ENCODE peak calls at places on chromosomes 6 and 20, in seven cellular contexts. One of them, this sample, is unnamed.
A peak's percentile ranks its signal among the peaks of the same experiment; 100 is the strongest.

GRCh38 chr6:53179961-53180651 is 31.5 kb upstream of the GCM1 start:
- DNase-seq in mesenchymal stem cell: no peak
- DNase-seq in H1: no peak
- DNase-seq in H9: no peak
- DNase-seq in trophoblast cell: no peak
- DNase-seq in IMR-90: peak; percentile 33
- DNase-seq in neuronal stem cell: no peak
- DNase-seq in this sample: no peak

GRCh38 chr6:157449610-157450009 is 68.6 kb downstream of the ZDHHC14 start:
- DNase-seq in IMR-90: peak; percentile 67
- DNase-seq in H9: no peak
- DNase-seq in H1: no peak
- DNase-seq in mesenchymal stem cell: no peak
- DNase-seq in neuronal stem cell: no peak
- DNase-seq in trophoblast cell: peak; percentile 60
- DNase-seq in this sample: no peak

GRCh38 chr6:38279945-38280588 is 359.7 kb downstream of the BTBD9 start:
- DNase-seq in mesenchymal stem cell: no peak
- DNase-seq in IMR-90: no peak
- DNase-seq in H9: no peak
- DNase-seq in trophoblast cell: no peak
- DNase-seq in H1: no peak
- DNase-seq in neuronal stem cell: no peak
- DNase-seq in this sample: peak; percentile 57

GRCh38 chr6:82989891-82990290 is 75.8 kb downstream of the UBE3D start:
- DNase-seq in IMR-90: no peak
- DNase-seq in H9: no peak
- DNase-seq in mesenchymal stem cell: no peak
- DNase-seq in neuronal stem cell: no peak
- DNase-seq in trophoblast cell: no peak
- DNase-seq in H1: no peak
- DNase-seq in this sample: no peak

GRCh38 chr20:63739129-63740069 is at the start of gene SLC2A4RG:
- DNase-seq in trophoblast cell: peak; percentile 68
- DNase-seq in H9: peak; percentile 68
- DNase-seq in mesenchymal stem cell: peak; percentile 74
- DNase-seq in H1: no peak
- DNase-seq in neuronal stem cell: peak; percentile 79
- DNase-seq in IMR-90: peak; percentile 62
- DNase-seq in this sample: peak; percentile 77

GRCh38 chr20:59448828-59449444 is 148.5 kb downstream of the EDN3 start:
- DNase-seq in trophoblast cell: peak; percentile 56
- DNase-seq in mesenchymal stem cell: no peak
- DNase-seq in IMR-90: no peak
- DNase-seq in neuronal stem cell: no peak
- DNase-seq in H1: no peak
- DNase-seq in H9: no peak
- DNase-seq in this sample: no peak

GRCh38 chr6:36195471-36196048 is 984 bp upstream of the BRPF3 start:
- DNase-seq in trophoblast cell: no peak
- DNase-seq in H1: no peak
- DNase-seq in H9: no peak
- DNase-seq in neuronal stem cell: no peak
- DNase-seq in mesenchymal stem cell: no peak
- DNase-seq in IMR-90: no peak
- DNase-seq in this sample: peak; percentile 3

GRCh38 chr6:92110390-92110789 is 1309.0 kb downstream of the EPHA7 start:
- DNase-seq in H1: no peak
- DNase-seq in neuronal stem cell: no peak
- DNase-seq in trophoblast cell: no peak
- DNase-seq in H9: no peak
- DNase-seq in IMR-90: no peak
- DNase-seq in mesenchymal stem cell: no peak
- DNase-seq in this sample: no peak

GRCh38 chr20:23340524-23340923 is 10.1 kb upstream of the NXT1 start:
- DNase-seq in mesenchymal stem cell: peak; percentile 68
- DNase-seq in trophoblast cell: no peak
- DNase-seq in IMR-90: peak; percentile 69
- DNase-seq in H9: peak; percentile 76
- DNase-seq in neuronal stem cell: no peak
- DNase-seq in H1: no peak
- DNase-seq in this sample: peak; percentile 84

GRCh38 chr6:159941286-159942113 is 27.4 kb upstream of the IGF2R start:
- DNase-seq in trophoblast cell: peak; percentile 20
- DNase-seq in H9: no peak
- DNase-seq in H1: no peak
- DNase-seq in mesenchymal stem cell: no peak
- DNase-seq in neuronal stem cell: no peak
- DNase-seq in IMR-90: peak; percentile 57
- DNase-seq in this sample: peak; percentile 40

GRCh38 chr20:4073852-4074741 is 58.7 kb upstream of the RNF24 start:
- DNase-seq in H1: no peak
- DNase-seq in trophoblast cell: no peak
- DNase-seq in mesenchymal stem cell: no peak
- DNase-seq in H9: no peak
- DNase-seq in IMR-90: no peak
- DNase-seq in neuronal stem cell: no peak
- DNase-seq in this sample: no peak

GRCh38 chr20:58850693-58851174 is at the start of gene GNAS-AS1:
- DNase-seq in mesenchymal stem cell: peak; percentile 89
- DNase-seq in H1: peak; percentile 76
- DNase-seq in H9: peak; percentile 93
- DNase-seq in neuronal stem cell: peak; percentile 78
- DNase-seq in trophoblast cell: no peak
- DNase-seq in IMR-90: peak; percentile 87
- DNase-seq in this sample: peak; percentile 96

GRCh38 chr20:50249447-50250388 is 59.1 kb downstream of the CEBPB start:
- DNase-seq in mesenchymal stem cell: no peak
- DNase-seq in IMR-90: no peak
- DNase-seq in neuronal stem cell: no peak
- DNase-seq in H9: no peak
- DNase-seq in trophoblast cell: no peak
- DNase-seq in H1: no peak
- DNase-seq in this sample: no peak

GRCh38 chr6:28867078-28867414 is 56.7 kb downstream of the TRIM27 start:
- DNase-seq in IMR-90: peak; percentile 3
- DNase-seq in H1: no peak
- DNase-seq in trophoblast cell: peak; percentile 13
- DNase-seq in H9: no peak
- DNase-seq in neuronal stem cell: no peak
- DNase-seq in mesenchymal stem cell: no peak
- DNase-seq in this sample: no peak

GRCh38 chr6:63941747-63942470 is 306.3 kb downstream of the PHF3 start:
- DNase-seq in IMR-90: no peak
- DNase-seq in H9: no peak
- DNase-seq in H1: no peak
- DNase-seq in mesenchymal stem cell: no peak
- DNase-seq in neuronal stem cell: no peak
- DNase-seq in trophoblast cell: no peak
- DNase-seq in this sample: no peak

GRCh38 chr20:41002842-41003142 is 25.8 kb upstream of the TOP1 start:
- DNase-seq in mesenchymal stem cell: no peak
- DNase-seq in H9: no peak
- DNase-seq in neuronal stem cell: no peak
- DNase-seq in H1: no peak
- DNase-seq in IMR-90: no peak
- DNase-seq in trophoblast cell: no peak
- DNase-seq in this sample: no peak

GRCh38 chr20:43904778-43905177 is 9.9 kb upstream of the TOX2 start:
- DNase-seq in H1: no peak
- DNase-seq in IMR-90: no peak
- DNase-seq in H9: no peak
- DNase-seq in trophoblast cell: no peak
- DNase-seq in mesenchymal stem cell: no peak
- DNase-seq in neuronal stem cell: no peak
- DNase-seq in this sample: no peak

GRCh38 chr6:122530440-122531046 is 58.9 kb upstream of the SERINC1 start:
- DNase-seq in neuronal stem cell: peak; percentile 58
- DNase-seq in mesenchymal stem cell: peak; percentile 78
- DNase-seq in H9: peak; percentile 57
- DNase-seq in trophoblast cell: peak; percentile 60
- DNase-seq in H1: peak; percentile 15
- DNase-seq in IMR-90: peak; percentile 63
- DNase-seq in this sample: peak; percentile 86

GRCh38 chr6:41719796-41720620 is 15.4 kb downstream of the TFEB start:
- DNase-seq in IMR-90: no peak
- DNase-seq in trophoblast cell: no peak
- DNase-seq in H9: no peak
- DNase-seq in mesenchymal stem cell: no peak
- DNase-seq in H1: no peak
- DNase-seq in neuronal stem cell: no peak
- DNase-seq in this sample: no peak

GRCh38 chr6:30441171-30441570 is 48.1 kb upstream of the HLA-E start:
- DNase-seq in IMR-90: no peak
- DNase-seq in H9: no peak
- DNase-seq in trophoblast cell: no peak
- DNase-seq in H1: no peak
- DNase-seq in neuronal stem cell: no peak
- DNase-seq in mesenchymal stem cell: no peak
- DNase-seq in this sample: no peak

GRCh38 chr6:167317172-167317571 is 7.7 kb upstream of the TTLL2 start:
- DNase-seq in H9: no peak
- DNase-seq in trophoblast cell: no peak
- DNase-seq in IMR-90: no peak
- DNase-seq in neuronal stem cell: no peak
- DNase-seq in H1: no peak
- DNase-seq in mesenchymal stem cell: no peak
- DNase-seq in this sample: no peak

GRCh38 chr6:48973486-48973885 is 489.6 kb downstream of the MMUT start:
- DNase-seq in neuronal stem cell: no peak
- DNase-seq in H1: no peak
- DNase-seq in IMR-90: peak; percentile 15
- DNase-seq in mesenchymal stem cell: no peak
- DNase-seq in trophoblast cell: no peak
- DNase-seq in H9: no peak
- DNase-seq in this sample: no peak

GRCh38 chr6:48979085-48979484 is 484.0 kb downstream of the MMUT start:
- DNase-seq in H1: no peak
- DNase-seq in IMR-90: no peak
- DNase-seq in mesenchymal stem cell: no peak
- DNase-seq in trophoblast cell: no peak
- DNase-seq in H9: no peak
- DNase-seq in neuronal stem cell: no peak
- DNase-seq in this sample: peak; percentile 2

GRCh38 chr6:48977573-48977972 is 485.5 kb downstream of the MMUT start:
- DNase-seq in mesenchymal stem cell: no peak
- DNase-seq in H1: no peak
- DNase-seq in trophoblast cell: no peak
- DNase-seq in neuronal stem cell: no peak
- DNase-seq in H9: no peak
- DNase-seq in IMR-90: peak; percentile 40
- DNase-seq in this sample: no peak

GRCh38 chr6:48979806-48980205 is 483.2 kb downstream of the MMUT start:
- DNase-seq in H1: no peak
- DNase-seq in IMR-90: no peak
- DNase-seq in trophoblast cell: no peak
- DNase-seq in H9: no peak
- DNase-seq in mesenchymal stem cell: no peak
- DNase-seq in neuronal stem cell: no peak
- DNase-seq in this sample: peak; percentile 32

GRCh38 chr6:48978016-48978415 is 485.0 kb downstream of the MMUT start:
- DNase-seq in mesenchymal stem cell: no peak
- DNase-seq in trophoblast cell: no peak
- DNase-seq in neuronal stem cell: no peak
- DNase-seq in IMR-90: peak; percentile 78
- DNase-seq in H1: no peak
- DNase-seq in H9: no peak
- DNase-seq in this sample: no peak
- H2AK5ac ChIP-seq in mesenchymal stem cell: no peak overlapping the region
- H2AK5ac ChIP-seq in trophoblast cell: no peak overlapping the region
- H2AK5ac ChIP-seq in neuronal stem cell: no peak overlapping the region
- H2AK5ac ChIP-seq in IMR-90: no peak overlapping the region
- H2AK5ac ChIP-seq in H1: no peak overlapping the region
- H2AK5ac ChIP-seq in H9: no peak overlapping the region
- H2AK5ac ChIP-seq in this sample: no peak overlapping the region

GRCh38 chr6:2633763-2634150 is 117.0 kb downstream of the MYLK4 start:
- DNase-seq in neuronal stem cell: no peak
- DNase-seq in mesenchymal stem cell: no peak
- DNase-seq in trophoblast cell: no peak
- DNase-seq in H9: no peak
- DNase-seq in IMR-90: no peak
- DNase-seq in H1: no peak
- DNase-seq in this sample: peak; percentile 10

GRCh38 chr6:2635911-2636310 is 114.8 kb downstream of the MYLK4 start:
- DNase-seq in H9: no peak
- DNase-seq in mesenchymal stem cell: no peak
- DNase-seq in trophoblast cell: no peak
- DNase-seq in H1: no peak
- DNase-seq in neuronal stem cell: no peak
- DNase-seq in IMR-90: no peak
- DNase-seq in this sample: no peak

GRCh38 chr6:2634151-2634964 is 116.4 kb downstream of the MYLK4 start:
- DNase-seq in H9: peak; percentile 88
- DNase-seq in H1: peak; percentile 70
- DNase-seq in IMR-90: peak; percentile 81
- DNase-seq in neuronal stem cell: peak; percentile 77
- DNase-seq in trophoblast cell: peak; percentile 52
- DNase-seq in mesenchymal stem cell: peak; percentile 66
- DNase-seq in this sample: peak; percentile 85

GRCh38 chr6:2639167-2639566 is 111.6 kb downstream of the MYLK4 start:
- DNase-seq in trophoblast cell: no peak
- DNase-seq in IMR-90: no peak
- DNase-seq in mesenchymal stem cell: no peak
- DNase-seq in H1: no peak
- DNase-seq in neuronal stem cell: no peak
- DNase-seq in H9: no peak
- DNase-seq in this sample: no peak

GRCh38 chr6:2636672-2637071 is 114.0 kb downstream of the MYLK4 start:
- DNase-seq in neuronal stem cell: no peak
- DNase-seq in trophoblast cell: no peak
- DNase-seq in IMR-90: no peak
- DNase-seq in H1: no peak
- DNase-seq in H9: no peak
- DNase-seq in mesenchymal stem cell: no peak
- DNase-seq in this sample: no peak
- H2AK5ac ChIP-seq in neuronal stem cell: no peak overlapping the region
- H2AK5ac ChIP-seq in trophoblast cell: no peak overlapping the region
- H2AK5ac ChIP-seq in IMR-90: no peak overlapping the region
- H2AK5ac ChIP-seq in H1: no peak overlapping the region
- H2AK5ac ChIP-seq in H9: no peak overlapping the region
- H2AK5ac ChIP-seq in mesenchymal stem cell: no peak overlapping the region
- H2AK5ac ChIP-seq in this sample: no peak overlapping the region

GRCh38 chr6:89139509-89140346 is 6.1 kb upstream of the PM20D2 start:
- DNase-seq in H1: no peak
- DNase-seq in mesenchymal stem cell: peak; percentile 29
- DNase-seq in IMR-90: peak; percentile 70
- DNase-seq in neuronal stem cell: no peak
- DNase-seq in H9: no peak
- DNase-seq in trophoblast cell: peak; percentile 8
- DNase-seq in this sample: no peak
- H2AK5ac ChIP-seq in H1: no peak overlapping the region
- H2AK5ac ChIP-seq in mesenchymal stem cell: no peak overlapping the region
- H2AK5ac ChIP-seq in IMR-90: no peak overlapping the region
- H2AK5ac ChIP-seq in neuronal stem cell: no peak overlapping the region
- H2AK5ac ChIP-seq in H9: no peak overlapping the region
- H2AK5ac ChIP-seq in trophoblast cell: no peak overlapping the region
- H2AK5ac ChIP-seq in this sample: no peak overlapping the region

DNA sequence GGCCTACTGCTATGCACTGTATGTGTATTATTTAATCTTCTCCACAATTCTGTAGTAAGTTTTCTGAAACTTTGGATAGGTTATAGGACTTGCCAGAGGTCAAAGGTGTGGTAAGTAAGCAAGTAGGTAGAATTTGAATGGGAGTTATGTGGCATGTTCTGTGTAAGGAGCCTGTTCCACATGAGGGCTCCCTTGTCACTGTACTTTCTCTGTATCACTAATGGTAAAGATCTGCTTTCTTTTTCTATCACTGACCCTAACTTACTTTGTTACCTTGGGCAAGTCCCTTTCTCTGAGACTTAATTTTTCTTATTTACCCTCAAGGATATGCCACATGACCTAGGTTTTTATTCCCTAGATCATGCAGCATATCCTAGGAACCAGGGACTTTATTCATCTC is 50.3 kb downstream of the EIF2S2 start:
- DNase-seq in H1: no peak
- DNase-seq in mesenchymal stem cell: no peak
- DNase-seq in neuronal stem cell: no peak
- DNase-seq in trophoblast cell: no peak
- DNase-seq in H9: no peak
- DNase-seq in IMR-90: no peak
- DNase-seq in this sample: no peak
- H2AK5ac ChIP-seq in H1: no peak overlapping the region
- H2AK5ac ChIP-seq in mesenchymal stem cell: no peak overlapping the region
- H2AK5ac ChIP-seq in neuronal stem cell: no peak overlapping the region
- H2AK5ac ChIP-seq in trophoblast cell: no peak overlapping the region
- H2AK5ac ChIP-seq in H9: no peak overlapping the region
- H2AK5ac ChIP-seq in IMR-90: no peak overlapping the region
- H2AK5ac ChIP-seq in this sample: no peak overlapping the region